ENCODE peak calls at places on chromosomes 3 and 15, in seven cellular contexts. K is psoas muscle, C is pons, I is HEK293T, H is NCI-H2029 treated with DMSO at 0.1 percent for 48 hours, N is glutamatergic neuron, P is AG04450. F is an unnamed sample.

GRCh38 chr15:45468294-45468693 is 54.3 kb downstream of the SLC30A4 start:
- DNase-seq in K (no peak), C (no peak), I (no peak), H (no peak), N (no peak), P (no peak), F (no peak)

GRCh38 chr3:52005571-52005986 is 9.9 kb upstream of the RPL29 start:
- DNase-seq in K (peak; percentile 43), C (peak; percentile 47), I (no peak), H (no peak), N (no peak), P (peak; percentile 42), F (peak; percentile 7)

GRCh38 chr15:41727143-41727542 is 47.1 kb upstream of the MAPKBP1 start:
- DNase-seq in K (no peak), C (no peak), I (no peak), H (no peak), N (no peak), P (no peak), F (no peak)

GRCh38 chr15:90165659-90166489 is 35.3 kb upstream of the SEMA4B start:
- DNase-seq in K (peak; percentile 57), C (no peak), I (peak; percentile 67), H (no peak), N (no peak), P (peak; percentile 94), F (peak; percentile 92)

GRCh38 chr3:150479370-150479769 is 66.9 kb downstream of the SERP1 start:
- DNase-seq in K (no peak), C (no peak), I (no peak), H (no peak), N (no peak), P (no peak), F (no peak)

GRCh38 chr3:101829066-101829830 is 20.1 kb upstream of the NFKBIZ start:
- DNase-seq in K (peak; percentile 46), C (peak; percentile 66), I (no peak), H (no peak), N (no peak), P (no peak), F (no peak)

GRCh38 chr3:174023445-174023844 is 625.9 kb downstream of the NLGN1 start:
- DNase-seq in K (no peak), C (peak; percentile 26), I (no peak), H (no peak), N (peak; percentile 24), P (no peak), F (peak; percentile 5)

GRCh38 chr3:160981217-160981938 is 123.8 kb downstream of the B3GALNT1 start:
- DNase-seq in K (no peak), C (peak; percentile 85), I (no peak), H (no peak), N (no peak), P (no peak), F (no peak)